ENCODE peak calls at places on chromosomes 11 and 22, in five cellular contexts. A is A549; Y is AG04450; D is right lobe of liver; R is effector memory CD4-positive, alpha-beta T cell. S is an unnamed sample.

GRCh38 chr11:13193613-13194012 is 84.0 kb upstream of the BMAL1 start:
- DNase-seq in Y (no peak), R (no peak), D (no peak), A (no peak), S (no peak)

GRCh38 chr11:63951779-63952536 is 13.2 kb downstream of the NAA40 start:
- DNase-seq in D (no peak), A (no peak), R (no peak), Y (no peak), S (no peak)

GRCh38 chr11:61949169-61950034 is 749 bp upstream of the BEST1 start:
- DNase-seq in D (peak), R (no peak), Y (peak), A (peak), S (no peak)

GRCh38 chr22:37824674-37825641 is 1.8 kb downstream of the GALR3 start:
- DNase-seq in Y (no peak), R (no peak), A (no peak), D (no peak), S (no peak)

GRCh38 chr11:34653851-34654490 is 33.1 kb downstream of the EHF start:
- DNase-seq in A (peak), R (no peak), D (peak), Y (peak), S (peak)

GRCh38 chr11:35288817-35289541 is 130.4 kb downstream of the SLC1A2 start:
- DNase-seq in D (no peak), R (no peak), Y (no peak), A (no peak), S (no peak)

GRCh38 chr11:126581871-126582270 is 226.4 kb downstream of the ST3GAL4 start:
- DNase-seq in Y (no peak), A (no peak), D (no peak), R (no peak), S (no peak)

GRCh38 chr11:23991140-23991539 is 505.7 kb upstream of the LUZP2 start:
- DNase-seq in Y (peak), D (no peak), R (no peak), A (no peak), S (no peak)

GRCh38 chr11:43987384-43988039 is 45.1 kb downstream of the C11orf96 start:
- DNase-seq in Y (no peak), R (no peak), A (no peak), D (peak), S (peak)

GRCh38 chr11:27553186-27553585 is 46.6 kb upstream of the LIN7C start:
- DNase-seq in Y (no peak), R (no peak), A (no peak), D (no peak), S (no peak)

GRCh38 chr22:30267382-30268302 is 991 bp upstream of the OSM start:
- DNase-seq in Y (no peak), A (no peak), R (peak), D (no peak), S (peak)

GRCh38 chr11:83257638-83258229 is 28.4 kb downstream of the CCDC90B start:
- DNase-seq in D (no peak), R (no peak), Y (no peak), A (no peak), S (peak)

GRCh38 chr11:12721816-12722604 is 47.8 kb downstream of the TEAD1 start:
- DNase-seq in R (no peak), Y (no peak), A (peak), D (no peak), S (no peak)

GRCh38 chr11:32056445-32056844 is 34.4 kb upstream of the RCN1 start:
- DNase-seq in Y (no peak), D (no peak), R (no peak), A (no peak), S (no peak)

GRCh38 chr11:70082829-70083228 is 4.7 kb downstream of the ANO1 start:
- DNase-seq in A (peak), R (no peak), D (no peak), Y (no peak), S (no peak)

GRCh38 chr11:83241291-83241946 is 44.7 kb downstream of the CCDC90B start:
- DNase-seq in R (no peak), A (peak), Y (peak), D (peak), S (peak)

GRCh38 chr11:114318361-114318760 is 22.2 kb downstream of the NNMT start:
- DNase-seq in Y (no peak), A (no peak), D (no peak), R (no peak), S (no peak)

GRCh38 chr11:10488121-10488580 is 33.1 kb downstream of the AMPD3 start:
- DNase-seq in Y (no peak), R (no peak), D (no peak), A (peak), S (no peak)

GRCh38 chr11:96074551-96075309 is 150.8 kb upstream of the MTMR2 start:
- DNase-seq in R (no peak), A (no peak), Y (no peak), D (no peak), S (no peak)

GRCh38 chr11:110198031-110198729 is 98.2 kb downstream of the RDX start:
- DNase-seq in Y (no peak), D (no peak), A (no peak), R (no peak), S (no peak)

GRCh38 chr11:72072348-72072747 is 8.0 kb downstream of the NUMA1 start:
- DNase-seq in D (no peak), Y (peak), A (peak), R (no peak), S (no peak)

GRCh38 chr11:69671734-69672465 is 3.3 kb downstream of the LTO1 start:
- DNase-seq in Y (no peak), A (no peak), R (no peak), D (no peak), S (no peak)

GRCh38 chr22:49522582-49523373 is 304.9 kb downstream of the BRD1 start:
- DNase-seq in A (no peak), D (no peak), R (no peak), Y (no peak), S (no peak)

GRCh38 chr11:68254421-68254820 is 17.4 kb downstream of the C11orf24 start:
- DNase-seq in D (no peak), R (no peak), Y (no peak), A (no peak), S (no peak)

GRCh38 chr11:121522043-121522941 is 69.5 kb upstream of the SORL1-AS1 start:
- DNase-seq in Y (no peak), D (no peak), A (no peak), R (no peak), S (no peak)

GRCh38 chr22:40215266-40215665 is 37.5 kb downstream of the TNRC6B start:
- DNase-seq in Y (no peak), D (no peak), A (no peak), R (no peak), S (no peak)

GRCh38 chr11:94112182-94112960 is 16.3 kb upstream of the PANX1 start:
- DNase-seq in A (no peak), R (no peak), Y (no peak), D (no peak), S (no peak)

GRCh38 chr11:10575999-10576398 is 7.5 kb upstream of the LYVE1 start:
- DNase-seq in R (no peak), D (no peak), Y (no peak), A (no peak), S (no peak)

GRCh38 chr11:44120169-44120568 is 24.7 kb downstream of the EXT2 start:
- DNase-seq in D (no peak), A (peak), Y (no peak), R (no peak), S (no peak)

GRCh38 chr11:109421981-109422590 is at the start of gene C11orf87:
- DNase-seq in A (no peak), D (no peak), R (no peak), Y (no peak), S (no peak)

GRCh38 chr11:15468471-15468870 is 353.7 kb downstream of the INSC start:
- DNase-seq in A (no peak), D (no peak), R (no peak), Y (no peak), S (no peak)

GRCh38 chr22:44130076-44130711 is 50.5 kb upstream of the PARVG start:
- DNase-seq in D (no peak), Y (no peak), R (no peak), A (no peak), S (no peak)

GRCh38 chr11:130215531-130216220 is 56.1 kb downstream of the ST14 start:
- DNase-seq in A (no peak), Y (no peak), R (no peak), D (no peak), S (peak)

GRCh38 chr11:82007536-82007935 is 726.1 kb downstream of the FAM181B start:
- DNase-seq in A (no peak), R (no peak), D (no peak), Y (no peak), S (no peak)

GRCh38 chr11:477042-477715 is 27.1 kb downstream of the PTDSS2 start:
- DNase-seq in Y (no peak), D (no peak), A (no peak), R (no peak), S (no peak)

GRCh38 chr11:75105462-75105925 is 8.8 kb upstream of the OR2AT4 start:
- DNase-seq in R (no peak), Y (no peak), A (peak), D (no peak), S (no peak)

GRCh38 chr11:18313985-18314763 is 7.8 kb downstream of the HPS5 start:
- DNase-seq in D (no peak), Y (no peak), R (no peak), A (peak), S (no peak)
- H3K27ac ChIP-seq in D (no peak), Y (no peak), R (no peak), A (no peak), S (no peak)

GRCh38 chr22:20240900-20241299 is 27.2 kb downstream of the RTN4R start:
- DNase-seq in D (no peak), R (no peak), A (no peak), Y (no peak), S (no peak)

GRCh38 chr22:20238567-20239062 is 29.5 kb downstream of the RTN4R start:
- DNase-seq in Y (no peak), D (peak), R (peak), A (peak), S (peak)

GRCh38 chr22:20239951-20240773 is 28.0 kb downstream of the RTN4R start:
- DNase-seq in A (no peak), R (no peak), D (no peak), Y (no peak), S (no peak)

GRCh38 chr22:20237480-20238440 is 30.4 kb downstream of the RTN4R start:
- DNase-seq in Y (no peak), D (no peak), A (no peak), R (peak), S (no peak)

GRCh38 chr22:20239063-20239950 is 28.8 kb downstream of the RTN4R start:
- DNase-seq in D (peak), Y (no peak), A (no peak), R (no peak), S (peak)
- H3K4me3 ChIP-seq in D (no peak), Y (no peak), A (no peak), R (no peak), S (peak)

GRCh38 chr11:119029069-119029339 is 1.7 kb downstream of the SLC37A4 start:
- DNase-seq in D (no peak), A (no peak), Y (no peak), R (no peak), S (no peak)
- H3K27ac ChIP-seq in D (peak), A (no peak), Y (no peak), R (no peak), S (peak)

DNA sequence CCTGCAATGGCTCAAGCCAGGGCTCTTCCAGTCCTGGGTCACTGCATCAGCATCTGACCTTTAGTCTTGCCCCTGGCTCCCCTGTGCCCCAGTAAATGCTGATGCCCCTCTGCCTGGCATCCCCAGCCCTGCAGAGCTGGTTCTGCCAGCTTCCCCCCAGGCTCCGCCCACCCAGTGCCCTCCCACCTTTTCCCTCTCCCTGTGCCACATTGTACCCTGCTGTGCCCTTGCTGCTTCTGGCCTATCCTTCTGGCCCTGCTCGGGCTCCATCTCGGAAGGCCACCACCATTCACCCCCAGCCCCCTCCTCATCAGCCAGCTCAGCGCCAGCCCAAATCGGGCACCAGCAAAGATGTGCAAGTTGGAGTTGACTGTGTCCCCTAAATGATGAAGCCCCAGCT is 7.4 kb downstream of the CAPN5 start:
- DNase-seq in Y (no peak), A (no peak), R (no peak), D (no peak), S (no peak)
- H3K4me3 ChIP-seq in Y (no peak), A (no peak), R (no peak), D (no peak), S (no peak)

GRCh38 chr22:45210577-45211431 is 29.9 kb downstream of the KIAA0930 start:
- DNase-seq in A (no peak), D (peak), Y (no peak), R (no peak), S (peak)

GRCh38 chr22:45212992-45213751 is 27.5 kb downstream of the KIAA0930 start:
- DNase-seq in Y (no peak), A (no peak), D (peak), R (no peak), S (peak)

GRCh38 chr22:45211435-45211834 is 29.3 kb downstream of the KIAA0930 start:
- DNase-seq in A (no peak), Y (no peak), R (no peak), D (no peak), S (no peak)

GRCh38 chr22:45212306-45212709 is 28.4 kb downstream of the KIAA0930 start:
- DNase-seq in R (no peak), Y (peak), A (peak), D (peak), S (peak)

DNA sequence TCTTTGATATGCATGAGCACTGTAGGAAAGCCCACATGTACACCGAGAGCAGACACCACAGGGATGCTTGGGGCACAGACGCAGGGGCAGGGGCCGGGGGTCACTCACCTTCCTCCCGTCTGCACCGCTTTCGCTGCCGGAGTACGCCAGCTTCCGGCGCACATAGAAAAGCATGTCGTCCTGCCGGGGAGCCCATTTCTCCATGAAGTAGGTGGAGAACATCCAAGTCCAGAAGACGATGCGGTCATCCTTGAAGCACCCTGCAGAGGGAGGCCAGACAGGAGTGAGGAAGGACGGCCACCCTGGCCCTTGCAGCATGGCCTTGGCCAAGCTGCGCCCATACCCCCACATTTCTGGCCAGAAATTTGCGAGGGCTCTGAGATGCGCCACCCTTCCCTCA is 28.8 kb downstream of the KIAA0930 start:
- DNase-seq in R (no peak), A (peak), D (peak), Y (no peak), S (peak)
- H3K27ac ChIP-seq in R (no peak), A (peak), D (no peak), Y (peak), S (peak)

GRCh38 chr11:78189851-78190250 is 1.1 kb downstream of the USP35 start:
- DNase-seq in A (no peak), D (no peak), Y (no peak), R (no peak), S (peak)
- H3K4me3 ChIP-seq in A (no peak), D (peak), Y (peak), R (no peak), S (peak)

DNA sequence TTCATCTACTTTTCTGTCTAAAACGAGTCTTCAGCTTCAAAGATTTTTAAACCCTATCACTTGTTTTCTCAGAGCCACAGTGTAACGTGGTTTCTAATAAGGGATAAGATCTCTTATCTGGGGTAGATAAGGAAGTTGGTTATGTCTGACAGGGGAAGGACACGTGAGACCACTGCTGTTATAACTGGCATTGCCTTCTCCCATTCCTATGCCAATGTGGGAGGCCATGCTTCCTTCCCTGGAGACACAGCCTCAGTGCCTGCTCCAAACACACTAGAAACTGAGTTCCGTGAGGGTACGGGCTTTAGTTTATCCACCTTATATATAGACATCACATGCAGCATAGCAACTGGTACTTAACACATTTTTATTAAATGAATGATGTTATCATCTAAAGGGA is 39.4 kb downstream of the LARGE2 start:
- DNase-seq in Y (no peak), D (no peak), A (no peak), R (no peak), S (no peak)
- H3K27ac ChIP-seq in Y (no peak), D (no peak), A (no peak), R (no peak), S (no peak)

GRCh38 chr11:124877631-124878496 is 12.6 kb downstream of the ROBO3 start:
- DNase-seq in D (no peak), Y (no peak), R (no peak), A (no peak), S (no peak)
- H3K4me3 ChIP-seq in D (no peak), Y (peak), R (no peak), A (no peak), S (no peak)

GRCh38 chr11:78177216-78177615 is 11.2 kb downstream of the KCTD21 start:
- DNase-seq in D (no peak), Y (no peak), R (no peak), A (no peak), S (no peak)
- H3K27ac ChIP-seq in D (no peak), Y (no peak), R (no peak), A (no peak), S (no peak)

DNA sequence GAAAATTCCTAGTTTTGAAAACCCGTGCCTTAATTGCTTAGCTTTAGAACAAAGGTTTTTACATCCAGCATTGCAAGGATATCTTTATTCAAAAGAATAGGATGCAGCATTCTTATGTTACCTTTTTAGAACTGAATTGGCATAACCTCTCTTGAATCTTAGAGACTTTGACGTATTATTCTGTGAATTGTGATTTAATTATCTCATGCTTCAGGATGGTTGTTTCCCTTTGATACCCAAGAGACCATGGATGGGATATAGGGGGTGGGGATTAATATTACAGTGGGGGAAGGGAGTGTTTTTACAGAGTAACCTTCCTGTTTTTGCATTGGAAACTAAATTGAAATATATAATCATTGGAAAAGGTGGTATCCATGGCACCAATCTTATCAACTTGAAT is 49.5 kb downstream of the ARHGEF12 start:
- DNase-seq in D (no peak), Y (no peak), R (no peak), A (no peak), S (no peak)
- H3K4me3 ChIP-seq in D (no peak), Y (no peak), R (no peak), A (no peak), S (no peak)

S was measured in Peyer's patch.